ENCODE peak calls at places on chromosomes 6 and 20, in nine cellular contexts. A is stomach, P is HCT116, U is breast epithelium, V is prostate gland, I is SK-N-SH, F is spleen, S is K562, Q is upper lobe of left lung. O is an unnamed sample.

GRCh38 chr6:170173416-170173990 is 117.4 kb downstream of the DLL1 start:
- DNase-seq in A (no peak), P (no peak), U (no peak), V (peak), I (no peak), F (peak), S (no peak), Q (no peak), O (no peak)

GRCh38 chr6:168116446-168116974 is 37.5 kb upstream of the FRMD1 start:
- DNase-seq in A (no peak), P (no peak), U (no peak), V (no peak), I (no peak), F (peak), S (no peak), Q (peak), O (peak)

GRCh38 chr6:27811383-27811782 is 100.8 kb downstream of the OR2B2 start:
- DNase-seq in A (no peak), P (no peak), U (no peak), V (no peak), I (no peak), F (no peak), S (no peak), Q (no peak), O (no peak)

GRCh38 chr6:28401172-28401571 is 1.6 kb upstream of the ZSCAN12 start:
- DNase-seq in A (no peak), P (no peak), U (no peak), V (no peak), I (no peak), F (no peak), S (no peak), Q (no peak), O (no peak)

GRCh38 chr6:161033667-161034066 is 42.1 kb downstream of the MAP3K4 start:
- DNase-seq in A (no peak), P (no peak), U (no peak), V (no peak), I (no peak), F (no peak), S (no peak), Q (no peak), O (no peak)

GRCh38 chr20:44683263-44684046 is 31.7 kb upstream of the CCN5 start:
- DNase-seq in A (peak), P (peak), U (no peak), V (peak), I (peak), F (no peak), S (peak), Q (no peak), O (no peak)

GRCh38 chr6:148945311-148946021 is 198.6 kb downstream of the UST start:
- DNase-seq in A (no peak), P (no peak), U (no peak), V (no peak), I (no peak), F (no peak), S (no peak), Q (no peak), O (no peak)

GRCh38 chr6:103177800-103178199 is 1681.9 kb downstream of the HACE1 start:
- DNase-seq in A (no peak), P (no peak), U (no peak), V (no peak), I (no peak), F (no peak), S (no peak), Q (no peak), O (no peak)

GRCh38 chr6:125314019-125314581 is 12.3 kb upstream of the HDDC2 start:
- DNase-seq in A (peak), P (peak), U (peak), V (peak), I (peak), F (no peak), S (peak), Q (no peak), O (no peak)

GRCh38 chr6:20432692-20433091 is 31.0 kb downstream of the E2F3 start:
- DNase-seq in A (no peak), P (no peak), U (no peak), V (no peak), I (no peak), F (no peak), S (no peak), Q (no peak), O (no peak)

GRCh38 chr20:34300809-34301586 is 2.2 kb downstream of the AHCY start:
- DNase-seq in A (no peak), P (no peak), U (no peak), V (no peak), I (no peak), F (no peak), S (no peak), Q (no peak), O (no peak)

GRCh38 chr6:162856885-162857284 is 129.1 kb downstream of the PACRG start:
- DNase-seq in A (no peak), P (peak), U (peak), V (peak), I (peak), F (no peak), S (no peak), Q (no peak), O (no peak)

GRCh38 chr20:39381598-39381997 is 419.5 kb downstream of the DHX35 start:
- DNase-seq in A (no peak), P (no peak), U (no peak), V (no peak), I (no peak), F (no peak), S (no peak), Q (no peak), O (no peak)

GRCh38 chr6:113437571-113437970 is 419.6 kb upstream of the MARCKS start:
- DNase-seq in A (no peak), P (no peak), U (no peak), V (no peak), I (no peak), F (no peak), S (no peak), Q (no peak), O (no peak)

GRCh38 chr6:167699141-167700036 is 127.3 kb upstream of the AFDN start:
- DNase-seq in A (peak), P (no peak), U (peak), V (no peak), I (no peak), F (peak), S (no peak), Q (peak), O (no peak)

GRCh38 chr20:1005452-1006027 is 3.4 kb upstream of the RSPO4 start:
- DNase-seq in A (no peak), P (peak), U (no peak), V (no peak), I (peak), F (no peak), S (peak), Q (no peak), O (no peak)

GRCh38 chr6:91435630-91436029 is 848.8 kb upstream of the MAP3K7 start:
- DNase-seq in A (no peak), P (no peak), U (no peak), V (no peak), I (no peak), F (no peak), S (no peak), Q (no peak), O (no peak)

GRCh38 chr20:25310268-25310920 is 62.5 kb downstream of the PYGB start:
- DNase-seq in A (peak), P (peak), U (peak), V (no peak), I (peak), F (peak), S (peak), Q (no peak), O (peak)

GRCh38 chr20:61397146-61397545 is 145.1 kb downstream of the CDH4 start:
- DNase-seq in A (no peak), P (no peak), U (no peak), V (no peak), I (no peak), F (peak), S (no peak), Q (no peak), O (no peak)

GRCh38 chr20:48612335-48612734 is 215.5 kb downstream of the PREX1 start:
- DNase-seq in A (no peak), P (no peak), U (no peak), V (no peak), I (no peak), F (no peak), S (no peak), Q (no peak), O (peak)

GRCh38 chr20:14295238-14295637 is 42.2 kb downstream of the FLRT3 start:
- DNase-seq in A (no peak), P (no peak), U (no peak), V (no peak), I (no peak), F (no peak), S (no peak), Q (no peak), O (no peak)

GRCh38 chr6:15945593-15946159 is 183.2 kb upstream of the MYLIP start:
- DNase-seq in A (no peak), P (no peak), U (no peak), V (no peak), I (no peak), F (no peak), S (no peak), Q (no peak), O (no peak)

GRCh38 chr6:117866561-117866960 is 40.5 kb upstream of the SLC35F1 start:
- DNase-seq in A (no peak), P (no peak), U (no peak), V (no peak), I (no peak), F (no peak), S (no peak), Q (no peak), O (no peak)

GRCh38 chr6:36615018-36615761 is 21.0 kb downstream of the SRSF3 start:
- DNase-seq in A (no peak), P (peak), U (no peak), V (no peak), I (peak), F (no peak), S (peak), Q (no peak), O (peak)

GRCh38 chr20:58342104-58342945 is 32.8 kb downstream of the RAB22A start:
- DNase-seq in A (no peak), P (no peak), U (no peak), V (no peak), I (no peak), F (no peak), S (no peak), Q (no peak), O (no peak)

GRCh38 chr20:49973964-49974363 is 8.8 kb upstream of the SNAI1 start:
- DNase-seq in A (no peak), P (no peak), U (no peak), V (no peak), I (no peak), F (no peak), S (no peak), Q (no peak), O (no peak)

GRCh38 chr6:90654166-90654565 is 67.3 kb upstream of the MAP3K7 start:
- DNase-seq in A (no peak), P (no peak), U (no peak), V (no peak), I (no peak), F (no peak), S (no peak), Q (no peak), O (no peak)

GRCh38 chr6:108145639-108146038 is 20.2 kb upstream of the NR2E1 start:
- DNase-seq in A (no peak), P (no peak), U (no peak), V (no peak), I (no peak), F (no peak), S (peak), Q (no peak), O (no peak)

GRCh38 chr6:11606287-11606686 is 68.7 kb downstream of the TMEM170B start:
- DNase-seq in A (peak), P (no peak), U (peak), V (peak), I (no peak), F (no peak), S (no peak), Q (no peak), O (no peak)

GRCh38 chr20:6767536-6768227 is at the start of gene BMP2:
- DNase-seq in A (peak), P (no peak), U (no peak), V (peak), I (peak), F (peak), S (peak), Q (peak), O (peak)
- TF ChIP-seq POLR2AphosphoS5 in A (no peak), P (no peak), U (no peak), V (no peak), I (no peak), F (peak), S (no peak), Q (no peak), O (no peak)

GRCh38 chr6:6859722-6860121 is 248.0 kb upstream of the RREB1 start:
- DNase-seq in A (no peak), P (no peak), U (no peak), V (no peak), I (no peak), F (no peak), S (no peak), Q (no peak), O (no peak)
- H3K27ac ChIP-seq in A (no peak), P (no peak), U (no peak), V (no peak), I (no peak), F (no peak), S (peak), Q (no peak), O (no peak)

GRCh38 chr6:54335871-54336270 is 27.6 kb downstream of the TINAG start:
- DNase-seq in A (no peak), P (peak), U (no peak), V (no peak), I (peak), F (no peak), S (no peak), Q (no peak), O (no peak)
- TF ChIP-seq POLR2AphosphoS5 in A (no peak), P (peak), U (no peak), V (no peak), I (peak), F (no peak), S (no peak), Q (no peak), O (no peak)

GRCh38 chr6:44071670-44072451 is 55.4 kb downstream of the MRPL14 start:
- DNase-seq in A (no peak), P (no peak), U (no peak), V (no peak), I (no peak), F (no peak), S (no peak), Q (no peak), O (no peak)
- H3K27ac ChIP-seq in A (peak), P (peak), U (peak), V (no peak), I (peak), F (no peak), S (peak), Q (no peak), O (peak)

GRCh38 chr6:144052488-144052887 is 42.9 kb downstream of the SF3B5 start:
- DNase-seq in A (no peak), P (no peak), U (no peak), V (no peak), I (no peak), F (no peak), S (no peak), Q (no peak), O (no peak)

GRCh38 chr6:144053601-144054000 is 41.8 kb downstream of the SF3B5 start:
- DNase-seq in A (no peak), P (no peak), U (no peak), V (no peak), I (no peak), F (no peak), S (no peak), Q (no peak), O (no peak)

GRCh38 chr6:144047688-144048087 is 39.6 kb upstream of the PLAGL1 start:
- DNase-seq in A (no peak), P (no peak), U (no peak), V (no peak), I (no peak), F (no peak), S (no peak), Q (no peak), O (no peak)
- TF ChIP-seq POLR2AphosphoS5 in A (no peak), P (no peak), U (no peak), V (no peak), I (no peak), F (no peak), S (no peak), Q (no peak), O (no peak)

GRCh38 chr6:110699780-110700179 is 115.5 kb downstream of the CDK19 start:
- DNase-seq in A (no peak), P (no peak), U (no peak), V (no peak), I (no peak), F (no peak), S (no peak), Q (no peak), O (no peak)
- H3K27ac ChIP-seq in A (no peak), P (peak), U (no peak), V (no peak), I (peak), F (no peak), S (no peak), Q (no peak), O (peak)

GRCh38 chr20:62618622-62619529 is 23.4 kb upstream of the SLCO4A1 start:
- DNase-seq in A (no peak), P (no peak), U (no peak), V (no peak), I (no peak), F (peak), S (no peak), Q (peak), O (no peak)

GRCh38 chr20:62615750-62616251 is 26.5 kb upstream of the SLCO4A1 start:
- DNase-seq in A (no peak), P (no peak), U (no peak), V (no peak), I (no peak), F (no peak), S (no peak), Q (no peak), O (no peak)

GRCh38 chr20:62616728-62617621 is 25.3 kb upstream of the SLCO4A1 start:
- DNase-seq in A (peak), P (peak), U (no peak), V (peak), I (peak), F (peak), S (peak), Q (peak), O (no peak)

GRCh38 chr20:62620624-62621023 is 21.7 kb upstream of the SLCO4A1 start:
- DNase-seq in A (no peak), P (no peak), U (no peak), V (no peak), I (no peak), F (no peak), S (no peak), Q (peak), O (no peak)

DNA sequence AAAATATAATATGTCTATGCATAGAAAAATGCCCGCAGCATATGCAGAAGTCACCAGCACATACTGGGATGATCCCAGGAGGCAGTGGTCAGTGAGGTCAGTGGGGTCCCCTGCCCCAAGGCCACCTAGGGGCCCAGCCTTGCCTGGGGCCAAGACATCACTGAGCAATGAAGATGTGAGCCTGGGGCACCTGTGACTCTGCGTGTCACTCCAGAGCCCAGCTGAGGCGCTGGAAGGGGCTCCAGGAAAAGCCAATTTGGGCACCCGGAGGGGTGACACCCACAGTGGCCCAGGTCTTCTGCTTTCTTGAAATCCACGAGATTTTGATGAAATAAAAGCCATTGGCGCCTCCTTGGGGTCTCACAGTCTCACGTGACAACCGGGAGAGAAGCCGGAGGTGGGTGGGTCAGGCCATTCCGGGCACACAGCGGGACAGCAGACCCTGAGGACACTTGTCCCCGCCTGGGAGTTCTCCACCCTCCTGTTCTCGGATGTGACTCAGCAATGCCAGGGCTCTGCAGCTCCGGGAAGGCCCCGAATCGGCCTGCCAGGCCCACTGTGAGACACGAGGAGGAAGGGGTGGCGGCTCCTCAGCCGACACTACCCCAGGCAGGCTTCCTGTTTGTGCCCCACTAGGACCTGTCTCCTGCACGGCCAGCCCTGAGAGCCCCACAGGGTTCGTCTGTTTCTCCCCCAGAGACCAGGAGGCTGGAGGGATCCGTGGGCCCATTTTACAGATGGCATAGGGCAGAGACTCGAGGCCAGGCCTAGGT is 24.4 kb upstream of the SLCO4A1 start:
- DNase-seq in A (peak), P (no peak), U (no peak), V (no peak), I (no peak), F (peak), S (no peak), Q (peak), O (no peak)
- TF ChIP-seq POLR2AphosphoS5 in A (no peak), P (peak), U (no peak), V (no peak), I (no peak), F (peak), S (no peak), Q (peak), O (no peak)

GRCh38 chr20:20803011-20803410 is 90.6 kb upstream of the RALGAPA2 start:
- DNase-seq in A (no peak), P (no peak), U (no peak), V (no peak), I (no peak), F (no peak), S (no peak), Q (no peak), O (no peak)
- H3K27ac ChIP-seq in A (no peak), P (no peak), U (no peak), V (no peak), I (no peak), F (no peak), S (no peak), Q (no peak), O (no peak)

DNA sequence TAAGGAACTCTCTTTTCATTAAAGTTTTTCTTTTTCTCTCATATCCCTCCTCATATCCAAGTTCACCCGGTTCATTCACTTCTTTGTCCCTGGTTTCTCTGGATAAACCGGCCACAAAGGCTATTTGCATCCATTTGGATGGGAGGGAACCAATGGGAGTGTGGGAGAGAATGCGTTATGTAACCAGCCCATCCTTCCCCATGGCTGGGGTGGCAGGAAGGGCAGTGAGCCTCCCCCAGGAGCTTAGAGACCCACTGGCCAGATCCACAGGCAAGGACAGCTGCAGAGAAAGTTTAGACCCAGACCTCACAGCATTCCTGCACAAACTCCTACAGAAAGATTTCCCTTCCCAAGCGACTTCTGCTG is 10.7 kb downstream of the CASS4 start:
- DNase-seq in A (no peak), P (no peak), U (no peak), V (no peak), I (no peak), F (no peak), S (peak), Q (no peak), O (no peak)
- TF ChIP-seq POLR2AphosphoS5 in A (no peak), P (no peak), U (no peak), V (no peak), I (no peak), F (peak), S (no peak), Q (no peak), O (no peak)

GRCh38 chr6:40407239-40407638 is 179.9 kb downstream of the LRFN2 start:
- DNase-seq in A (no peak), P (no peak), U (no peak), V (no peak), I (no peak), F (no peak), S (no peak), Q (no peak), O (no peak)

GRCh38 chr6:40411881-40412280 is 175.3 kb downstream of the LRFN2 start:
- DNase-seq in A (no peak), P (no peak), U (no peak), V (no peak), I (peak), F (no peak), S (no peak), Q (no peak), O (no peak)

GRCh38 chr6:40410792-40411191 is 176.4 kb downstream of the LRFN2 start:
- DNase-seq in A (no peak), P (no peak), U (no peak), V (no peak), I (peak), F (no peak), S (no peak), Q (no peak), O (no peak)

GRCh38 chr6:40409716-40410397 is 177.3 kb downstream of the LRFN2 start:
- DNase-seq in A (no peak), P (no peak), U (no peak), V (no peak), I (no peak), F (no peak), S (no peak), Q (no peak), O (no peak)

DNA sequence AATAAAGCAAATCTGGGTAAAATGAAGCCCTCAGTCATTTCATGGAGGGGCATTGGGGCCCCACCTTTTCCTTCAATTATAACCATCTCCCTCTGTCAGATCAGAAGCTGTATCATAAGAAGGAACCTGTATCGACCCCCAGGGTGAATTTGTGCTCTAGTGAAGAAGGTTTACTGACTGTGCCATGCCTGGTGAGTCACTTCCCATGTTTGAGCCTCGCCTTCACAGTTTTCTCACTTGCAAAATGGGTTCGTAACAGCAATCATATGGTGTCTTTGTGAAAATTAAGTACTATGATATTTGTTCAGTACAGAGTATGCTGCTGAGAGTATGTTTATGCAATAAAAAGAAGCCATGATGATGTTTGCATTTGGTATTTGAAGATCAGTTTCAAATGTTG is 178.0 kb downstream of the LRFN2 start:
- DNase-seq in A (no peak), P (no peak), U (no peak), V (no peak), I (no peak), F (no peak), S (no peak), Q (no peak), O (no peak)
- H3K27ac ChIP-seq in A (no peak), P (no peak), U (no peak), V (no peak), I (no peak), F (no peak), S (no peak), Q (no peak), O (no peak)